ENCODE peak calls at places on chromosomes 4 and X, in seven cellular contexts. K is transverse colon, G is SK-N-SH, F is upper lobe of left lung, D is GM12892, E is sigmoid colon, J is suprapubic skin. C is an unnamed sample.

GRCh38 chr4:139176299-139177048 is 544 bp downstream of the ELF2 start:
- DNase-seq in K (peak), G (peak), F (peak), D (peak), E (peak), J (peak), C (peak)

GRCh38 chr4:37648084-37648817 is 37.9 kb downstream of the RELL1 start:
- DNase-seq in K (peak), G (no peak), F (no peak), D (no peak), E (peak), J (peak), C (no peak)

GRCh38 chrX:28668957-28669356 is 81.7 kb downstream of the IL1RAPL1 start:
- DNase-seq in K (no peak), G (no peak), F (no peak), D (no peak), E (no peak), J (no peak), C (no peak)

GRCh38 chr4:55636622-55636999 is 513 bp upstream of the NMU start:
- DNase-seq in K (no peak), G (peak), F (no peak), D (no peak), E (no peak), J (no peak), C (no peak)

GRCh38 chr4:156889616-156890594 is 81.7 kb downstream of the PDGFC start:
- DNase-seq in K (no peak), G (no peak), F (no peak), D (no peak), E (peak), J (peak), C (no peak)

GRCh38 chrX:139179592-139179991 is 350.9 kb upstream of the F9 start:
- DNase-seq in K (no peak), G (no peak), F (no peak), D (no peak), E (no peak), J (no peak), C (no peak)

GRCh38 chr4:129526812-129527211 is 430.9 kb downstream of the C4orf33 start:
- DNase-seq in K (no peak), G (peak), F (no peak), D (no peak), E (no peak), J (no peak), C (no peak)

GRCh38 chrX:139290310-139290709 is 240.2 kb upstream of the F9 start:
- DNase-seq in K (no peak), G (no peak), F (no peak), D (no peak), E (no peak), J (no peak), C (no peak)

GRCh38 chrX:22060451-22060940 is 28.4 kb downstream of the PHEX start:
- DNase-seq in K (no peak), G (no peak), F (no peak), D (no peak), E (no peak), J (no peak), C (no peak)

GRCh38 chr4:80266902-80267380 is 477 bp downstream of the FGF5 start:
- DNase-seq in K (no peak), G (peak), F (peak), D (no peak), E (no peak), J (no peak), C (peak)

GRCh38 chrX:40651620-40652223 is 4.4 kb upstream of the CXorf38 start:
- DNase-seq in K (peak), G (peak), F (no peak), D (no peak), E (peak), J (peak), C (peak)

GRCh38 chrX:129737921-129738320 is 858 bp upstream of the XPNPEP2 start:
- DNase-seq in K (no peak), G (no peak), F (no peak), D (no peak), E (peak), J (peak), C (no peak)

GRCh38 chrX:65532016-65532415 is 2.6 kb downstream of the LAS1L start:
- DNase-seq in K (no peak), G (no peak), F (no peak), D (no peak), E (no peak), J (no peak), C (no peak)

GRCh38 chr4:118927976-118928375 is 39.3 kb downstream of the SYNPO2 start:
- DNase-seq in K (peak), G (no peak), F (no peak), D (no peak), E (peak), J (no peak), C (no peak)

GRCh38 chr4:158161561-158162354 is 11.1 kb downstream of the GASK1B start:
- DNase-seq in K (no peak), G (no peak), F (no peak), D (no peak), E (peak), J (no peak), C (no peak)

GRCh38 chr4:145937990-145938611 is 522 bp downstream of the ZNF827 start:
- DNase-seq in K (peak), G (peak), F (peak), D (peak), E (no peak), J (no peak), C (no peak)

GRCh38 chr4:42377497-42377896 is 19.8 kb upstream of the SHISA3 start:
- DNase-seq in K (no peak), G (no peak), F (no peak), D (no peak), E (no peak), J (no peak), C (no peak)

GRCh38 chrX:77415161-77415560 is 32.0 kb upstream of the FGF16 start:
- DNase-seq in K (no peak), G (no peak), F (no peak), D (no peak), E (no peak), J (no peak), C (no peak)

GRCh38 chrX:149871940-149872339 is 9.0 kb upstream of the MAGEA8 start:
- DNase-seq in K (peak), G (peak), F (no peak), D (peak), E (no peak), J (no peak), C (peak)

GRCh38 chr4:69497081-69497480 is 1.4 kb upstream of the UGT2B4 start:
- DNase-seq in K (no peak), G (no peak), F (no peak), D (no peak), E (no peak), J (no peak), C (no peak)

GRCh38 chrX:130637591-130637990 is 235.8 kb downstream of the RBMX2 start:
- DNase-seq in K (no peak), G (no peak), F (no peak), D (no peak), E (no peak), J (no peak), C (no peak)

GRCh38 chrX:19964017-19964710 is 26.7 kb downstream of the BCLAF3 start:
- DNase-seq in K (no peak), G (no peak), F (no peak), D (no peak), E (no peak), J (no peak), C (no peak)

GRCh38 chr4:158461336-158461735 is 60.3 kb upstream of the RXFP1 start:
- DNase-seq in K (no peak), G (no peak), F (no peak), D (no peak), E (no peak), J (no peak), C (no peak)

GRCh38 chr4:76659103-76659490 is 224.1 kb downstream of the SHROOM3 start:
- DNase-seq in K (no peak), G (no peak), F (no peak), D (no peak), E (no peak), J (no peak), C (no peak)

GRCh38 chr4:172982151-172982590 is 186.4 kb upstream of the GALNT7 start:
- DNase-seq in K (no peak), G (no peak), F (no peak), D (no peak), E (no peak), J (no peak), C (no peak)

GRCh38 chr4:38681283-38682066 is 17.5 kb downstream of the KLF3 start:
- DNase-seq in K (no peak), G (no peak), F (no peak), D (no peak), E (peak), J (no peak), C (no peak)

GRCh38 chr4:53942712-53943111 is 121.7 kb downstream of the CHIC2 start:
- DNase-seq in K (no peak), G (no peak), F (no peak), D (no peak), E (no peak), J (no peak), C (no peak)

GRCh38 chr4:40143926-40144508 is 52.8 kb upstream of the RHOH start:
- DNase-seq in K (no peak), G (no peak), F (no peak), D (no peak), E (no peak), J (no peak), C (no peak)

GRCh38 chrX:19544693-19545305 is 29.5 kb upstream of the MAP3K15 start:
- DNase-seq in K (peak), G (peak), F (no peak), D (peak), E (no peak), J (no peak), C (no peak)

GRCh38 chr4:121016630-121017029 is 55.7 kb downstream of the NDNF start:
- DNase-seq in K (no peak), G (no peak), F (no peak), D (no peak), E (no peak), J (no peak), C (no peak)

GRCh38 chrX:97461763-97462162 is 578.1 kb downstream of the RPA4 start:
- DNase-seq in K (no peak), G (no peak), F (no peak), D (no peak), E (no peak), J (no peak), C (no peak)

GRCh38 chrX:153688900-153689590 is 1.3 kb downstream of the SLC6A8 start:
- DNase-seq in K (no peak), G (peak), F (peak), D (no peak), E (peak), J (no peak), C (no peak)

GRCh38 chrX:130120321-130120731 is 10.0 kb upstream of the ELF4 start:
- DNase-seq in K (no peak), G (no peak), F (no peak), D (peak), E (no peak), J (no peak), C (no peak)

GRCh38 chr4:102411416-102411815 is 66.1 kb upstream of the SLC39A8 start:
- DNase-seq in K (no peak), G (no peak), F (no peak), D (no peak), E (no peak), J (no peak), C (no peak)

GRCh38 chrX:40104649-40105015 is 6.9 kb upstream of the BCOR start:
- DNase-seq in K (peak), G (peak), F (no peak), D (peak), E (peak), J (no peak), C (peak)

GRCh38 chr4:55706526-55706925 is 70.4 kb upstream of the NMU start:
- DNase-seq in K (no peak), G (no peak), F (no peak), D (no peak), E (no peak), J (no peak), C (no peak)

GRCh38 chrX:153411255-153411987 is at the start of gene ZFP92:
- DNase-seq in K (peak), G (peak), F (peak), D (peak), E (no peak), J (no peak), C (peak)

GRCh38 chr4:168832746-168833575 is 177.1 kb downstream of the CBR4 start:
- DNase-seq in K (peak), G (peak), F (peak), D (no peak), E (peak), J (peak), C (peak)

GRCh38 chr4:168837922-168838321 is 172.1 kb downstream of the CBR4 start:
- DNase-seq in K (no peak), G (no peak), F (no peak), D (no peak), E (no peak), J (no peak), C (no peak)

GRCh38 chr4:168836482-168836881 is 173.6 kb downstream of the CBR4 start:
- DNase-seq in K (no peak), G (no peak), F (no peak), D (no peak), E (no peak), J (no peak), C (no peak)

GRCh38 chr4:168831919-168832745 is 177.9 kb downstream of the CBR4 start:
- DNase-seq in K (peak), G (peak), F (peak), D (peak), E (peak), J (peak), C (peak)

GRCh38 chr4:168835880-168836454 is 174.1 kb downstream of the CBR4 start:
- DNase-seq in K (no peak), G (no peak), F (no peak), D (no peak), E (no peak), J (no peak), C (no peak)
- TF ChIP-seq POLR2AphosphoS5 in K (no peak), G (no peak), F (no peak), D (no peak), E (peak), J (no peak), C (no peak)

GRCh38 chrX:108516184-108516583 is 76.5 kb downstream of the COL4A5 start:
- DNase-seq in K (no peak), G (no peak), F (no peak), D (no peak), E (no peak), J (no peak), C (no peak)
- TF ChIP-seq POLR2AphosphoS5 in K (no peak), G (no peak), F (no peak), D (no peak), E (no peak), J (no peak), C (no peak)

GRCh38 chr4:184363258-184363657 is 111.1 kb downstream of the IRF2 start:
- DNase-seq in K (no peak), G (no peak), F (peak), D (no peak), E (no peak), J (no peak), C (no peak)
- TF ChIP-seq POLR2AphosphoS5 in K (no peak), G (no peak), F (no peak), D (no peak), E (no peak), J (no peak), C (no peak)

GRCh38 chr4:137181293-137181899 is 350.9 kb downstream of the PCDH18 start:
- DNase-seq in K (no peak), G (no peak), F (no peak), D (no peak), E (no peak), J (no peak), C (no peak)
- TF ChIP-seq POLR2AphosphoS5 in K (no peak), G (no peak), F (no peak), D (no peak), E (no peak), J (no peak), C (no peak)

GRCh38 chr4:1082215-1083182 is 30.9 kb downstream of the RNF212 start:
- DNase-seq in K (peak), G (no peak), F (no peak), D (no peak), E (peak), J (peak), C (no peak)
- TF ChIP-seq POLR2AphosphoS5 in K (no peak), G (no peak), F (no peak), D (no peak), E (no peak), J (peak), C (no peak)

DNA sequence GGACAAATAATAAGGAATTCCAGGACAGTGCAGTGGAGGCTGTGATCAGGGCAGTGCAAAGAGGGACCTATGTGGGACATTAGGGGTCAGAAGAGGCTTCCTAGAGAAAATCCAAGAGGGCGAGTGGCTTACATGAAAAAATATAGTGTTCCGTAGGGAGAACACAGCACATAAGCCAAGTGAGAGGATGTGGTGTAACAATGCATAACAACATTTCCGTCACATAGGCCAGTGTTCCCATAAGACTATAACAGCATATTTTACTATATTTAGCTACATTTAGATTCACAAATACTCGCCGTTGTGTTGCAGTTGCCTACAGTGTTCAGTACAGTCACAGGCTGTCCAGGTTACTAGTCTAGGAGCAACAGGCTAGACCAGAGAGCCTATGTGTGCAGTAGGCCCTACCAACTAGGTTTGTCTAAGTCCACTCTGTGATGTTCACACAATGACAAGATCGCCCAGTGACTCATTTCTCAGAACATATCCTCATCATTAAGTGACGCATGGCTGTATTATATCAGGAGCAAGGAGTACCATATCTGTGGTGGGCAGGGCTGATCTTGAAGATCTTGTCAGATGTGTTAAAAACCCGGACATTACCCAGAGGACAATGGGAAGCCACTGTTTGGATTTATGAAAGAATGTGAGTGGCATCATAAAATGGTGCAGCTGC is 74.0 kb upstream of the TBL1X start:
- DNase-seq in K (no peak), G (no peak), F (no peak), D (no peak), E (no peak), J (no peak), C (no peak)
- TF ChIP-seq POLR2AphosphoS5 in K (no peak), G (no peak), F (no peak), D (no peak), E (no peak), J (no peak), C (no peak)

GRCh38 chr4:41346306-41347061 is 89.8 kb downstream of the UCHL1 start:
- DNase-seq in K (no peak), G (no peak), F (no peak), D (no peak), E (no peak), J (no peak), C (no peak)
- TF ChIP-seq POLR2AphosphoS5 in K (no peak), G (no peak), F (no peak), D (no peak), E (no peak), J (no peak), C (no peak)